ENCODE peak calls at places on chromosomes 6 and 20, in ten cellular contexts. One of them, this sample, is unnamed.

GRCh38 chr6:2891768-2892170 is 11.3 kb downstream of the SERPINB9 start:
- DNase-seq in GM06990: peak; percentile 67
- DNase-seq in fibroblast of villous mesenchyme: no peak
- DNase-seq in psoas muscle: no peak
- DNase-seq in body of pancreas: no peak
- DNase-seq in CD4-positive, alpha-beta T cell: peak; percentile 54
- DNase-seq in IMR-90: no peak
- DNase-seq in mesothelial cell of epicardium: no peak
- DNase-seq in right lobe of liver: no peak
- DNase-seq in brain microvascular endothelial cell: no peak
- DNase-seq in this sample: peak; percentile 57

GRCh38 chr6:153613719-153614455 is 425.2 kb upstream of the OPRM1 start:
- DNase-seq in CD4-positive, alpha-beta T cell: no peak
- DNase-seq in body of pancreas: no peak
- DNase-seq in fibroblast of villous mesenchyme: no peak
- DNase-seq in right lobe of liver: no peak
- DNase-seq in brain microvascular endothelial cell: no peak
- DNase-seq in IMR-90: no peak
- DNase-seq in GM06990: no peak
- DNase-seq in psoas muscle: no peak
- DNase-seq in mesothelial cell of epicardium: no peak
- DNase-seq in this sample: no peak

GRCh38 chr6:53986721-53987526 is 124.3 kb upstream of the MLIP start:
- DNase-seq in body of pancreas: no peak
- DNase-seq in brain microvascular endothelial cell: peak; percentile 67
- DNase-seq in right lobe of liver: no peak
- DNase-seq in mesothelial cell of epicardium: no peak
- DNase-seq in fibroblast of villous mesenchyme: no peak
- DNase-seq in IMR-90: peak; percentile 17
- DNase-seq in CD4-positive, alpha-beta T cell: no peak
- DNase-seq in GM06990: no peak
- DNase-seq in psoas muscle: no peak
- DNase-seq in this sample: no peak

GRCh38 chr6:7053125-7053784 is 54.5 kb upstream of the RREB1 start:
- DNase-seq in CD4-positive, alpha-beta T cell: no peak
- DNase-seq in body of pancreas: no peak
- DNase-seq in right lobe of liver: no peak
- DNase-seq in fibroblast of villous mesenchyme: no peak
- DNase-seq in GM06990: no peak
- DNase-seq in psoas muscle: no peak
- DNase-seq in brain microvascular endothelial cell: no peak
- DNase-seq in mesothelial cell of epicardium: no peak
- DNase-seq in IMR-90: no peak
- DNase-seq in this sample: no peak

GRCh38 chr6:76790045-76790796 is 673.1 kb downstream of the HTR1B start:
- DNase-seq in right lobe of liver: no peak
- DNase-seq in GM06990: no peak
- DNase-seq in CD4-positive, alpha-beta T cell: no peak
- DNase-seq in fibroblast of villous mesenchyme: no peak
- DNase-seq in body of pancreas: peak; percentile 38
- DNase-seq in psoas muscle: no peak
- DNase-seq in brain microvascular endothelial cell: no peak
- DNase-seq in mesothelial cell of epicardium: no peak
- DNase-seq in IMR-90: no peak
- DNase-seq in this sample: no peak

GRCh38 chr20:63731410-63731809 is 5.1 kb upstream of the LIME1 start:
- DNase-seq in mesothelial cell of epicardium: no peak
- DNase-seq in CD4-positive, alpha-beta T cell: no peak
- DNase-seq in IMR-90: no peak
- DNase-seq in body of pancreas: no peak
- DNase-seq in brain microvascular endothelial cell: no peak
- DNase-seq in right lobe of liver: no peak
- DNase-seq in fibroblast of villous mesenchyme: no peak
- DNase-seq in psoas muscle: no peak
- DNase-seq in GM06990: no peak
- DNase-seq in this sample: no peak

GRCh38 chr20:16262594-16262993 is 310.7 kb downstream of the KIF16B start:
- DNase-seq in body of pancreas: peak; percentile 41
- DNase-seq in mesothelial cell of epicardium: no peak
- DNase-seq in IMR-90: no peak
- DNase-seq in brain microvascular endothelial cell: no peak
- DNase-seq in fibroblast of villous mesenchyme: no peak
- DNase-seq in CD4-positive, alpha-beta T cell: no peak
- DNase-seq in psoas muscle: no peak
- DNase-seq in right lobe of liver: no peak
- DNase-seq in GM06990: no peak
- DNase-seq in this sample: no peak

GRCh38 chr20:20780127-20780822 is 67.8 kb upstream of the RALGAPA2 start:
- DNase-seq in mesothelial cell of epicardium: no peak
- DNase-seq in right lobe of liver: peak; percentile 94
- DNase-seq in brain microvascular endothelial cell: no peak
- DNase-seq in CD4-positive, alpha-beta T cell: no peak
- DNase-seq in body of pancreas: peak; percentile 74
- DNase-seq in fibroblast of villous mesenchyme: peak; percentile 3
- DNase-seq in IMR-90: no peak
- DNase-seq in GM06990: peak; percentile 28
- DNase-seq in psoas muscle: peak; percentile 91
- DNase-seq in this sample: peak; percentile 46

GRCh38 chr6:82711105-82711829 is 347.6 kb downstream of the TPBG start:
- DNase-seq in fibroblast of villous mesenchyme: no peak
- DNase-seq in right lobe of liver: no peak
- DNase-seq in psoas muscle: no peak
- DNase-seq in GM06990: no peak
- DNase-seq in mesothelial cell of epicardium: no peak
- DNase-seq in IMR-90: no peak
- DNase-seq in brain microvascular endothelial cell: no peak
- DNase-seq in CD4-positive, alpha-beta T cell: no peak
- DNase-seq in body of pancreas: no peak
- DNase-seq in this sample: no peak

GRCh38 chr6:82711992-82712788 is 348.6 kb downstream of the TPBG start:
- DNase-seq in body of pancreas: no peak
- DNase-seq in CD4-positive, alpha-beta T cell: no peak
- DNase-seq in mesothelial cell of epicardium: no peak
- DNase-seq in IMR-90: no peak
- DNase-seq in psoas muscle: peak; percentile 57
- DNase-seq in fibroblast of villous mesenchyme: peak; percentile 3
- DNase-seq in GM06990: no peak
- DNase-seq in brain microvascular endothelial cell: no peak
- DNase-seq in right lobe of liver: no peak
- DNase-seq in this sample: no peak

DNA sequence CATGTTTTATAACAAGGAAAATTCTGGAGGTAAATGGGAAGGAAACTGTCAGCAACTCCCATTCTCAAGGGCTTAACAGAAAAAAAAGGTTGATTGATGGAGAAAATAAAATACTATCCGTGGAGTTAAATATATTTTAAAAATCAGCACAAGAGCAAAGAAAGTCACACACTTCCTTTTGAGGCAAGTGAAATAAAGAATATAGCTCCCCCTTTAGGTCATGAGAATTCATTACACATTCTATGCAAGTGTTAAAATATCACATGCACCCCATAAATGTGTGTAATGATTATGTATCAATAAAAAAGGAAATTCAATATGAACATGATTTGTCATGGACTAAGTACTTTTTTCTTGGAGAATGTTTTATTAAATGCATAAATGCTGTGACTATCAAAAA is 349.2 kb downstream of the TPBG start:
- DNase-seq in CD4-positive, alpha-beta T cell: no peak
- DNase-seq in brain microvascular endothelial cell: no peak
- DNase-seq in psoas muscle: no peak
- DNase-seq in fibroblast of villous mesenchyme: peak; percentile 6
- DNase-seq in right lobe of liver: no peak
- DNase-seq in IMR-90: no peak
- DNase-seq in mesothelial cell of epicardium: no peak
- DNase-seq in body of pancreas: no peak
- DNase-seq in GM06990: peak; percentile 1
- DNase-seq in this sample: peak; percentile 24
- TF ChIP-seq CTCF in CD4-positive, alpha-beta T cell: no peak
- TF ChIP-seq CTCF in brain microvascular endothelial cell: peak; percentile 13
- TF ChIP-seq CTCF in psoas muscle: peak; percentile 21
- TF ChIP-seq CTCF in fibroblast of villous mesenchyme: peak; percentile 46
- TF ChIP-seq CTCF in right lobe of liver: no peak
- TF ChIP-seq CTCF in IMR-90: peak; percentile 26
- TF ChIP-seq CTCF in mesothelial cell of epicardium: peak; percentile 57
- TF ChIP-seq CTCF in body of pancreas: peak; percentile 28
- TF ChIP-seq CTCF in GM06990: peak; percentile 40
- TF ChIP-seq CTCF in this sample: peak; percentile 25

DNA sequence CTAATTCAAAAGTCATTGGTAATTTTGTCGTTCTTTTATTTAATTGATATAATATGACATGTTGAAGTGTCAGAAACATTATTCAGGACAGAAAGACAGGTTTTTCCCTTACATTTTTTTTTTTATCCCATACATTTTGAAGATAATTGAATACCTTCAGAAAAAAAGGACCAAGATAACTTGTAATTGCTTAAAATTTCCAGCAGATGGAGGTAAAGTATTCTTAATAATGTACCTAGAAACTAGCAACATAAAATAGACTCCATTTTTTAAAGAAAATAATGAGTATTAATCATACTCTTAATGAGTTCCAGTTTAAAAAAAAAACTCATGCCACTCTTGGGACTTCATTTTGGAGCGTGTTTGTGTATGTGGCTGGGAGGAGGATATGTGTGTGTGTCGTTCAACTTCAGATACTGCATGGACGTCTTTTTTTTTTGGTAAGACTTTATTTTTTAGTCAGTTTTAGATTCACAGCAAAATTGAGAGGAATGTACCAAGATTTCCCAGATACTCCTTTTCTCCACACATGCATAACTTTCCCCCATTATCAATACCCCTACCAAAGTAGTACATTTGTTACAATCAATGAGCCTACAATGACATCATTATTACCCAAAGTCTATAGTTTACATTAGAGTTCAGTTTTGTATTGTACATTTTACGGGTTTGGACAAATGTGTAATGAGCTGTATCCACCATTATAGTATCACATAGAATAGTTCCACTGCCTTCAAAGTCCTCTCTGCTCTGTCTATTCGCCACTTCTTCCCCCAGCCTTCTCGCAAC is 79.4 kb downstream of the ROS1 start:
- DNase-seq in psoas muscle: no peak
- DNase-seq in GM06990: no peak
- DNase-seq in right lobe of liver: no peak
- DNase-seq in IMR-90: peak; percentile 28
- DNase-seq in CD4-positive, alpha-beta T cell: no peak
- DNase-seq in fibroblast of villous mesenchyme: peak; percentile 28
- DNase-seq in brain microvascular endothelial cell: no peak
- DNase-seq in mesothelial cell of epicardium: no peak
- DNase-seq in body of pancreas: no peak
- DNase-seq in this sample: peak; percentile 14
- TF ChIP-seq CTCF in psoas muscle: peak; percentile 65
- TF ChIP-seq CTCF in GM06990: peak; percentile 24
- TF ChIP-seq CTCF in right lobe of liver: peak; percentile 55
- TF ChIP-seq CTCF in IMR-90: peak; percentile 63
- TF ChIP-seq CTCF in CD4-positive, alpha-beta T cell: peak; percentile 65
- TF ChIP-seq CTCF in fibroblast of villous mesenchyme: peak; percentile 45
- TF ChIP-seq CTCF in brain microvascular endothelial cell: no peak
- TF ChIP-seq CTCF in mesothelial cell of epicardium: peak; percentile 80
- TF ChIP-seq CTCF in body of pancreas: peak; percentile 48
- TF ChIP-seq CTCF in this sample: peak; percentile 28

GRCh38 chr6:137133136-137133535 is 40.3 kb downstream of the IL22RA2 start:
- DNase-seq in body of pancreas: no peak
- DNase-seq in mesothelial cell of epicardium: no peak
- DNase-seq in brain microvascular endothelial cell: no peak
- DNase-seq in CD4-positive, alpha-beta T cell: no peak
- DNase-seq in GM06990: no peak
- DNase-seq in IMR-90: no peak
- DNase-seq in psoas muscle: no peak
- DNase-seq in fibroblast of villous mesenchyme: no peak
- DNase-seq in right lobe of liver: no peak
- DNase-seq in this sample: no peak

GRCh38 chr6:137134483-137134882 is 39.0 kb downstream of the IL22RA2 start:
- DNase-seq in IMR-90: no peak
- DNase-seq in body of pancreas: no peak
- DNase-seq in psoas muscle: no peak
- DNase-seq in mesothelial cell of epicardium: no peak
- DNase-seq in brain microvascular endothelial cell: no peak
- DNase-seq in GM06990: no peak
- DNase-seq in right lobe of liver: no peak
- DNase-seq in CD4-positive, alpha-beta T cell: no peak
- DNase-seq in fibroblast of villous mesenchyme: no peak
- DNase-seq in this sample: no peak

GRCh38 chr6:137136065-137136464 is 37.4 kb downstream of the IL22RA2 start:
- DNase-seq in CD4-positive, alpha-beta T cell: no peak
- DNase-seq in right lobe of liver: no peak
- DNase-seq in mesothelial cell of epicardium: no peak
- DNase-seq in fibroblast of villous mesenchyme: no peak
- DNase-seq in IMR-90: no peak
- DNase-seq in GM06990: no peak
- DNase-seq in psoas muscle: no peak
- DNase-seq in body of pancreas: no peak
- DNase-seq in brain microvascular endothelial cell: no peak
- DNase-seq in this sample: no peak
- TF ChIP-seq CTCF in CD4-positive, alpha-beta T cell: no peak
- TF ChIP-seq CTCF in right lobe of liver: peak; percentile 13
- TF ChIP-seq CTCF in mesothelial cell of epicardium: no peak
- TF ChIP-seq CTCF in fibroblast of villous mesenchyme: no peak
- TF ChIP-seq CTCF in IMR-90: peak; percentile 35
- TF ChIP-seq CTCF in GM06990: no peak
- TF ChIP-seq CTCF in psoas muscle: peak; percentile 10
- TF ChIP-seq CTCF in body of pancreas: peak; percentile 20
- TF ChIP-seq CTCF in brain microvascular endothelial cell: no peak
- TF ChIP-seq CTCF in this sample: no peak

GRCh38 chr20:60482609-60483008 is 524.4 kb downstream of the CDH26 start:
- DNase-seq in brain microvascular endothelial cell: no peak
- DNase-seq in CD4-positive, alpha-beta T cell: no peak
- DNase-seq in right lobe of liver: no peak
- DNase-seq in body of pancreas: no peak
- DNase-seq in psoas muscle: no peak
- DNase-seq in IMR-90: no peak
- DNase-seq in GM06990: no peak
- DNase-seq in mesothelial cell of epicardium: no peak
- DNase-seq in fibroblast of villous mesenchyme: no peak
- DNase-seq in this sample: no peak

GRCh38 chr20:60485012-60485760 is 527.0 kb downstream of the CDH26 start:
- DNase-seq in body of pancreas: no peak
- DNase-seq in GM06990: no peak
- DNase-seq in brain microvascular endothelial cell: no peak
- DNase-seq in fibroblast of villous mesenchyme: no peak
- DNase-seq in CD4-positive, alpha-beta T cell: no peak
- DNase-seq in psoas muscle: no peak
- DNase-seq in right lobe of liver: no peak
- DNase-seq in IMR-90: no peak
- DNase-seq in mesothelial cell of epicardium: no peak
- DNase-seq in this sample: no peak

GRCh38 chr20:60484316-60484715 is 526.1 kb downstream of the CDH26 start:
- DNase-seq in GM06990: no peak
- DNase-seq in brain microvascular endothelial cell: no peak
- DNase-seq in fibroblast of villous mesenchyme: no peak
- DNase-seq in psoas muscle: no peak
- DNase-seq in right lobe of liver: no peak
- DNase-seq in mesothelial cell of epicardium: no peak
- DNase-seq in CD4-positive, alpha-beta T cell: no peak
- DNase-seq in IMR-90: no peak
- DNase-seq in body of pancreas: no peak
- DNase-seq in this sample: no peak

GRCh38 chr20:60483371-60483770 is 525.1 kb downstream of the CDH26 start:
- DNase-seq in GM06990: no peak
- DNase-seq in psoas muscle: no peak
- DNase-seq in brain microvascular endothelial cell: no peak
- DNase-seq in mesothelial cell of epicardium: no peak
- DNase-seq in body of pancreas: no peak
- DNase-seq in right lobe of liver: no peak
- DNase-seq in CD4-positive, alpha-beta T cell: no peak
- DNase-seq in IMR-90: no peak
- DNase-seq in fibroblast of villous mesenchyme: no peak
- DNase-seq in this sample: no peak

GRCh38 chr20:60486345-60486744 is 528.1 kb downstream of the CDH26 start:
- DNase-seq in CD4-positive, alpha-beta T cell: no peak
- DNase-seq in GM06990: no peak
- DNase-seq in body of pancreas: no peak
- DNase-seq in IMR-90: no peak
- DNase-seq in mesothelial cell of epicardium: no peak
- DNase-seq in right lobe of liver: no peak
- DNase-seq in brain microvascular endothelial cell: no peak
- DNase-seq in psoas muscle: no peak
- DNase-seq in fibroblast of villous mesenchyme: no peak
- DNase-seq in this sample: no peak
- TF ChIP-seq CTCF in CD4-positive, alpha-beta T cell: no peak
- TF ChIP-seq CTCF in GM06990: no peak
- TF ChIP-seq CTCF in body of pancreas: no peak
- TF ChIP-seq CTCF in IMR-90: no peak
- TF ChIP-seq CTCF in mesothelial cell of epicardium: no peak
- TF ChIP-seq CTCF in right lobe of liver: no peak
- TF ChIP-seq CTCF in brain microvascular endothelial cell: no peak
- TF ChIP-seq CTCF in psoas muscle: no peak
- TF ChIP-seq CTCF in fibroblast of villous mesenchyme: no peak
- TF ChIP-seq CTCF in this sample: no peak

This sample was measured in GM10248.